ENCODE peak calls at places on chromosomes 4 and X, in nine cellular contexts. X is HFFc6; Z is LoVo; E is naive B cell; O is K562; P is NCI-H1105; H is CMK; T is CD4-positive, alpha-beta T cell; F is foreskin fibroblast. V is an unnamed sample.

GRCh38 chr4:78656968-78657445 is 105.4 kb downstream of the ANXA3 start:
- DNase-seq in X (no peak), Z (no peak), E (no peak), O (no peak), P (no peak), H (no peak), T (no peak), F (no peak), V (no peak)

GRCh38 chrX:68462653-68463052 is 29.4 kb upstream of the OPHN1 start:
- DNase-seq in X (peak), Z (peak), E (peak), O (peak), P (peak), H (no peak), T (no peak), F (peak), V (no peak)

GRCh38 chr4:138761638-138762205 is 253.9 kb upstream of the NOCT start:
- DNase-seq in X (no peak), Z (no peak), E (no peak), O (no peak), P (no peak), H (no peak), T (no peak), F (peak), V (no peak)

GRCh38 chr4:76458829-76459228 is 23.8 kb downstream of the SHROOM3 start:
- DNase-seq in X (no peak), Z (no peak), E (no peak), O (no peak), P (no peak), H (no peak), T (no peak), F (no peak), V (no peak)

GRCh38 chr4:177016541-177017141 is 223.9 kb upstream of the VEGFC start:
- DNase-seq in X (peak), Z (no peak), E (no peak), O (no peak), P (no peak), H (no peak), T (no peak), F (peak), V (no peak)

GRCh38 chrX:24241822-24242648 is 71.8 kb downstream of the SUPT20HL2 start:
- DNase-seq in X (no peak), Z (peak), E (peak), O (peak), P (peak), H (no peak), T (no peak), F (no peak), V (peak)

GRCh38 chrX:9291666-9292065 is 173.2 kb upstream of the TBL1X start:
- DNase-seq in X (no peak), Z (no peak), E (no peak), O (no peak), P (peak), H (no peak), T (no peak), F (no peak), V (peak)

GRCh38 chr4:33411182-33411581 is 2691.0 kb downstream of the PCDH7 start:
- DNase-seq in X (no peak), Z (no peak), E (no peak), O (no peak), P (no peak), H (no peak), T (no peak), F (peak), V (no peak)

GRCh38 chrX:150037041-150037440 is 98.8 kb upstream of the EOLA2 start:
- DNase-seq in X (no peak), Z (no peak), E (no peak), O (no peak), P (no peak), H (no peak), T (no peak), F (no peak), V (no peak)

GRCh38 chr4:4945021-4945420 is 74.2 kb downstream of the CYTL1 start:
- DNase-seq in X (no peak), Z (no peak), E (no peak), O (no peak), P (no peak), H (no peak), T (no peak), F (no peak), V (no peak)

GRCh38 chr4:31094474-31094873 is 374.3 kb downstream of the PCDH7 start:
- DNase-seq in X (no peak), Z (no peak), E (no peak), O (no peak), P (no peak), H (no peak), T (no peak), F (no peak), V (no peak)

GRCh38 chr4:7096264-7096663 is 28.4 kb upstream of the GRPEL1 start:
- DNase-seq in X (no peak), Z (no peak), E (no peak), O (no peak), P (no peak), H (no peak), T (no peak), F (no peak), V (no peak)

GRCh38 chrX:130623508-130623907 is 221.7 kb downstream of the RBMX2 start:
- DNase-seq in X (no peak), Z (no peak), E (no peak), O (no peak), P (no peak), H (no peak), T (no peak), F (no peak), V (no peak)

GRCh38 chrX:10833299-10834169 is 213.1 kb upstream of the MID1 start:
- DNase-seq in X (no peak), Z (no peak), E (no peak), O (no peak), P (no peak), H (no peak), T (no peak), F (no peak), V (no peak)

GRCh38 chrX:122135070-122135469 is 1049.0 kb upstream of the GRIA3 start:
- DNase-seq in X (no peak), Z (no peak), E (no peak), O (no peak), P (no peak), H (no peak), T (no peak), F (no peak), V (no peak)

GRCh38 chr4:15882675-15883086 is 55.9 kb downstream of the FGFBP1 start:
- DNase-seq in X (peak), Z (peak), E (peak), O (peak), P (peak), H (peak), T (peak), F (peak), V (peak)

GRCh38 chrX:30246769-30247489 is at the start of gene MAGEB1:
- DNase-seq in X (no peak), Z (no peak), E (no peak), O (peak), P (no peak), H (no peak), T (no peak), F (no peak), V (no peak)

GRCh38 chr4:7464259-7464655 is 29.5 kb upstream of the PSAPL1 start:
- DNase-seq in X (no peak), Z (no peak), E (no peak), O (no peak), P (no peak), H (no peak), T (no peak), F (no peak), V (no peak)

GRCh38 chr4:123361195-123361861 is 35.3 kb upstream of the SPRY1 start:
- DNase-seq in X (peak), Z (peak), E (no peak), O (no peak), P (no peak), H (no peak), T (no peak), F (peak), V (no peak)

GRCh38 chr4:53714377-53715140 is 123.3 kb upstream of the LNX1 start:
- DNase-seq in X (peak), Z (no peak), E (no peak), O (no peak), P (no peak), H (no peak), T (no peak), F (peak), V (no peak)

GRCh38 chr4:94298725-94299252 is 43.8 kb downstream of the HPGDS start:
- DNase-seq in X (no peak), Z (no peak), E (no peak), O (peak), P (no peak), H (no peak), T (no peak), F (no peak), V (no peak)

GRCh38 chrX:55908685-55909212 is 191.2 kb downstream of the RRAGB start:
- DNase-seq in X (no peak), Z (peak), E (no peak), O (no peak), P (no peak), H (no peak), T (no peak), F (no peak), V (no peak)

GRCh38 chr4:187576751-187577150 is 418.8 kb upstream of the ZFP42 start:
- DNase-seq in X (no peak), Z (no peak), E (no peak), O (no peak), P (no peak), H (no peak), T (no peak), F (no peak), V (no peak)

GRCh38 chr4:37279894-37280592 is 35.5 kb downstream of the NWD2 start:
- DNase-seq in X (no peak), Z (no peak), E (no peak), O (no peak), P (no peak), H (no peak), T (no peak), F (no peak), V (no peak)

GRCh38 chr4:107801766-107802211 is 22.9 kb upstream of the SGMS2 start:
- DNase-seq in X (peak), Z (peak), E (no peak), O (no peak), P (no peak), H (no peak), T (no peak), F (peak), V (no peak)